ENCODE peak calls at places on chromosome 17, in eight cellular contexts. D is kidney; Z is H54; O is Daoy; W is progenitor cell of endocrine pancreas; E is mucosa of gallbladder; B is heart right ventricle; R is effector CD4-positive, alpha-beta T cell. H is an unnamed sample.

GRCh38 chr17:10621397-10621796 is 35.7 kb downstream of the MYH3 start:
- DNase-seq in D (no peak), Z (no peak), O (no peak), W (no peak), E (no peak), B (no peak), R (no peak), H (no peak)

GRCh38 chr17:27540300-27541105 is 84.3 kb downstream of the KSR1 start:
- DNase-seq in D (peak), Z (no peak), O (peak), W (no peak), E (peak), B (peak), R (no peak), H (no peak)

GRCh38 chr17:42153919-42154491 is 784 bp downstream of the RAB5C start:
- DNase-seq in D (no peak), Z (no peak), O (no peak), W (no peak), E (no peak), B (no peak), R (no peak), H (no peak)

GRCh38 chr17:5122586-5123342 is 6.9 kb downstream of the USP6 start:
- DNase-seq in D (peak), Z (no peak), O (peak), W (peak), E (no peak), B (no peak), R (no peak), H (no peak)

GRCh38 chr17:64236827-64237403 is 26.1 kb downstream of the TEX2 start:
- DNase-seq in D (no peak), Z (no peak), O (no peak), W (no peak), E (peak), B (no peak), R (no peak), H (no peak)

GRCh38 chr17:68020451-68020779 is 15.1 kb upstream of the KPNA2 start:
- DNase-seq in D (no peak), Z (peak), O (no peak), W (no peak), E (no peak), B (no peak), R (no peak), H (no peak)

GRCh38 chr17:40341808-40342574 is 22.5 kb downstream of the GJD3 start:
- DNase-seq in D (peak), Z (no peak), O (peak), W (peak), E (peak), B (peak), R (no peak), H (peak)

GRCh38 chr17:34571428-34572130 is 7.8 kb upstream of the TMEM132E start:
- DNase-seq in D (no peak), Z (no peak), O (no peak), W (no peak), E (no peak), B (no peak), R (no peak), H (no peak)

GRCh38 chr17:19333132-19333440 is 29.4 kb downstream of the B9D1 start:
- DNase-seq in D (no peak), Z (no peak), O (no peak), W (no peak), E (no peak), B (no peak), R (no peak), H (no peak)

GRCh38 chr17:41687828-41688640 is 651 bp upstream of the EIF1 start:
- DNase-seq in D (peak), Z (no peak), O (peak), W (no peak), E (no peak), B (peak), R (peak), H (no peak)

GRCh38 chr17:71995570-71995969 is 125.2 kb upstream of the SOX9 start:
- DNase-seq in D (no peak), Z (no peak), O (no peak), W (no peak), E (no peak), B (no peak), R (no peak), H (no peak)

GRCh38 chr17:37774508-37774907 is 29.6 kb upstream of the HNF1B start:
- DNase-seq in D (no peak), Z (no peak), O (no peak), W (no peak), E (no peak), B (no peak), R (no peak), H (peak)

GRCh38 chr17:38559025-38559879 is 46.5 kb downstream of the SRCIN1 start:
- DNase-seq in D (peak), Z (no peak), O (peak), W (peak), E (peak), B (peak), R (peak), H (peak)

GRCh38 chr17:17781591-17782424 is 55.0 kb downstream of the SREBF1 start:
- DNase-seq in D (peak), Z (peak), O (peak), W (peak), E (no peak), B (peak), R (no peak), H (no peak)

GRCh38 chr17:82687375-82687861 is 11.1 kb downstream of the RAB40B start:
- DNase-seq in D (peak), Z (no peak), O (no peak), W (no peak), E (no peak), B (no peak), R (no peak), H (no peak)

GRCh38 chr17:47997595-47997994 is 26.7 kb downstream of the CDK5RAP3 start:
- DNase-seq in D (no peak), Z (no peak), O (no peak), W (no peak), E (no peak), B (no peak), R (no peak), H (no peak)

GRCh38 chr17:1512351-1512750 is 4.1 kb downstream of the INPP5K start:
- DNase-seq in D (no peak), Z (no peak), O (no peak), W (no peak), E (no peak), B (no peak), R (no peak), H (no peak)

GRCh38 chr17:10705727-10706126 is 8.3 kb downstream of the ADPRM start:
- DNase-seq in D (no peak), Z (no peak), O (no peak), W (no peak), E (no peak), B (no peak), R (no peak), H (no peak)

GRCh38 chr17:82324566-82325285 is 7.3 kb upstream of the CD7 start:
- DNase-seq in D (no peak), Z (no peak), O (no peak), W (no peak), E (no peak), B (no peak), R (no peak), H (no peak)

H was measured in germinal center.